ENCODE peak calls at places on chromosomes 4 and X, in seven cellular contexts. One of them, this sample, is unnamed.

GRCh38 chr4:25308761-25309160 is 3.8 kb upstream of the ZCCHC4 start:
- DNase-seq in epithelial cell of esophagus: no peak
- DNase-seq in SHP77: no peak
- DNase-seq in MV-4-11: no peak
- DNase-seq in effector CD4-positive, alpha-beta T cell: no peak
- DNase-seq in foreskin melanocyte: no peak
- DNase-seq in kidney: no peak
- DNase-seq in this sample: no peak

GRCh38 chr4:10033191-10033881 is 12.0 kb upstream of the SLC2A9 start:
- DNase-seq in epithelial cell of esophagus: peak; percentile 64
- DNase-seq in SHP77: no peak
- DNase-seq in MV-4-11: peak; percentile 52
- DNase-seq in effector CD4-positive, alpha-beta T cell: no peak
- DNase-seq in foreskin melanocyte: no peak
- DNase-seq in kidney: no peak
- DNase-seq in this sample: no peak

GRCh38 chr4:10164877-10165283 is 48.3 kb upstream of the WDR1 start:
- DNase-seq in epithelial cell of esophagus: peak; percentile 56
- DNase-seq in SHP77: no peak
- DNase-seq in MV-4-11: peak; percentile 13
- DNase-seq in effector CD4-positive, alpha-beta T cell: no peak
- DNase-seq in foreskin melanocyte: peak; percentile 69
- DNase-seq in kidney: no peak
- DNase-seq in this sample: no peak

GRCh38 chr4:181821039-181822004 is 421.9 kb upstream of the TENM3 start:
- DNase-seq in epithelial cell of esophagus: peak; percentile 63
- DNase-seq in SHP77: no peak
- DNase-seq in MV-4-11: no peak
- DNase-seq in effector CD4-positive, alpha-beta T cell: no peak
- DNase-seq in foreskin melanocyte: no peak
- DNase-seq in kidney: no peak
- DNase-seq in this sample: no peak

GRCh38 chrX:44459501-44459900 is 83.2 kb downstream of the FUNDC1 start:
- DNase-seq in epithelial cell of esophagus: peak; percentile 87
- DNase-seq in SHP77: no peak
- DNase-seq in MV-4-11: no peak
- DNase-seq in effector CD4-positive, alpha-beta T cell: no peak
- DNase-seq in foreskin melanocyte: no peak
- DNase-seq in kidney: no peak
- DNase-seq in this sample: no peak

GRCh38 chrX:47143894-47144625 is 442 bp downstream of the NDUFB11 start:
- DNase-seq in epithelial cell of esophagus: peak; percentile 41
- DNase-seq in SHP77: peak; percentile 32
- DNase-seq in MV-4-11: peak; percentile 27
- DNase-seq in effector CD4-positive, alpha-beta T cell: no peak
- DNase-seq in foreskin melanocyte: peak; percentile 37
- DNase-seq in kidney: peak; percentile 48
- DNase-seq in this sample: no peak

GRCh38 chr4:99293357-99293756 is 2.6 kb upstream of the ADH1A start:
- DNase-seq in epithelial cell of esophagus: peak; percentile 1
- DNase-seq in SHP77: no peak
- DNase-seq in MV-4-11: no peak
- DNase-seq in effector CD4-positive, alpha-beta T cell: no peak
- DNase-seq in foreskin melanocyte: no peak
- DNase-seq in kidney: no peak
- DNase-seq in this sample: no peak

GRCh38 chrX:108735087-108735679 is 1.2 kb downstream of the IRS4 start:
- DNase-seq in epithelial cell of esophagus: peak; percentile 2
- DNase-seq in SHP77: no peak
- DNase-seq in MV-4-11: no peak
- DNase-seq in effector CD4-positive, alpha-beta T cell: no peak
- DNase-seq in foreskin melanocyte: no peak
- DNase-seq in kidney: peak; percentile 69
- DNase-seq in this sample: no peak

GRCh38 chr4:4766570-4766969 is 92.9 kb upstream of the MSX1 start:
- DNase-seq in epithelial cell of esophagus: no peak
- DNase-seq in SHP77: no peak
- DNase-seq in MV-4-11: no peak
- DNase-seq in effector CD4-positive, alpha-beta T cell: no peak
- DNase-seq in foreskin melanocyte: no peak
- DNase-seq in kidney: no peak
- DNase-seq in this sample: no peak

This sample was measured in effector CD8-positive, alpha-beta T cell.